ENCODE peak calls at places on chromosomes 7 and 10, in six cellular contexts. C is SK-N-SH, K is HCT116, S is mammary epithelial cell, L is endothelial cell of umbilical vein, U is endodermal cell. W is an unnamed sample. For H3K9me3, the result is how much of the 10 kb centered on the place peaks cover.

GRCh38 chr10:5574642-5575131 is 49.9 kb downstream of the CALML3 start:
- DNase-seq in C (no peak), K (no peak), S (no peak), L (no peak), U (no peak), W (no peak)

GRCh38 chr10:124240721-124241350 is 147.4 kb upstream of the CHST15 start:
- DNase-seq in C (no peak), K (no peak), S (no peak), L (no peak), U (no peak), W (no peak)

GRCh38 chr7:155299539-155300202 is 2.0 kb downstream of the INSIG1 start:
- DNase-seq in C (no peak), K (no peak), S (peak), L (no peak), U (no peak), W (no peak)

GRCh38 chr10:33799944-33800323 is 465.5 kb upstream of the NRP1 start:
- DNase-seq in C (no peak), K (no peak), S (no peak), L (no peak), U (no peak), W (no peak)

GRCh38 chr7:139709460-139709859 is 68.3 kb downstream of the HIPK2 start:
- DNase-seq in C (peak), K (no peak), S (no peak), L (no peak), U (peak), W (peak)

GRCh38 chr10:124874-125273 is 10.4 kb upstream of the ZMYND11 start:
- DNase-seq in C (no peak), K (no peak), S (no peak), L (no peak), U (no peak), W (no peak)

GRCh38 chr7:17530741-17531417 is 232.4 kb downstream of the AHR start:
- DNase-seq in C (no peak), K (peak), S (peak), L (peak), U (no peak), W (peak)

GRCh38 chr7:97198596-97198995 is 81.1 kb downstream of the SDHAF3 start:
- DNase-seq in C (no peak), K (no peak), S (no peak), L (no peak), U (no peak), W (no peak)

GRCh38 chr7:27640914-27641570 is 21.6 kb downstream of the HIBADH start:
- DNase-seq in C (no peak), K (no peak), S (peak), L (peak), U (no peak), W (peak)

GRCh38 chr7:91288208-91288824 is 24.1 kb downstream of the FZD1 start:
- DNase-seq in C (no peak), K (peak), S (peak), L (peak), U (peak), W (no peak)

GRCh38 chr7:108000875-108001758 is 1.8 kb downstream of the LAMB1 start:
- DNase-seq in C (peak), K (no peak), S (peak), L (peak), U (peak), W (peak)

GRCh38 chr10:45008524-45009161 is 7.9 kb downstream of the ZNF22 start:
- DNase-seq in C (peak), K (peak), S (peak), L (peak), U (no peak), W (peak)

GRCh38 chr10:124225468-124226270 is 132.3 kb upstream of the CHST15 start:
- DNase-seq in C (no peak), K (no peak), S (no peak), L (no peak), U (peak), W (no peak)

GRCh38 chr10:92421550-92421949 is 130.6 kb downstream of the MARCHF5 start:
- DNase-seq in C (no peak), K (no peak), S (no peak), L (no peak), U (no peak), W (no peak)

GRCh38 chr10:14008648-14009072 is 322.1 kb downstream of the FRMD4A start:
- DNase-seq in C (no peak), K (no peak), S (no peak), L (no peak), U (no peak), W (peak)

GRCh38 chr7:90298145-90299038 is 22.7 kb downstream of the FAM237B start:
- DNase-seq in C (peak), K (peak), S (peak), L (peak), U (no peak), W (peak)

GRCh38 chr10:2935647-2936386 is 131.5 kb upstream of the PFKP start:
- DNase-seq in C (no peak), K (no peak), S (no peak), L (no peak), U (no peak), W (no peak)

GRCh38 chr10:17250736-17251135 is 22.7 kb downstream of the VIM start:
- DNase-seq in C (no peak), K (no peak), S (no peak), L (peak), U (no peak), W (no peak)

GRCh38 chr7:330554-331230 is 40.7 kb downstream of the FOXL3 start:
- DNase-seq in C (no peak), K (no peak), S (no peak), L (no peak), U (no peak), W (no peak)

GRCh38 chr10:12590682-12591642 is 241.6 kb downstream of the CAMK1D start:
- DNase-seq in C (no peak), K (no peak), S (no peak), L (no peak), U (no peak), W (no peak)

GRCh38 chr7:122532406-122533269 is 166.3 kb downstream of the RNF133 start:
- DNase-seq in C (peak), K (peak), S (no peak), L (peak), U (peak), W (peak)

GRCh38 chr7:23471090-23471859 is 984 bp upstream of the IGF2BP3 start:
- DNase-seq in C (peak), K (peak), S (peak), L (peak), U (peak), W (peak)

GRCh38 chr10:96319754-96320514 is 15.7 kb downstream of the DNTT start:
- DNase-seq in C (no peak), K (no peak), S (no peak), L (no peak), U (no peak), W (peak)

GRCh38 chr10:3978174-3978573 is 193.2 kb upstream of the KLF6 start:
- DNase-seq in C (no peak), K (peak), S (peak), L (no peak), U (no peak), W (no peak)

GRCh38 chr7:31105256-31105950 is 53.3 kb downstream of the ADCYAP1R1 start:
- DNase-seq in C (no peak), K (no peak), S (no peak), L (no peak), U (peak), W (no peak)

GRCh38 chr10:121195524-121195910 is 344.4 kb downstream of the WDR11 start:
- DNase-seq in C (no peak), K (no peak), S (no peak), L (no peak), U (no peak), W (no peak)

GRCh38 chr7:10521306-10521705 is 452.4 kb upstream of the PHF14 start:
- DNase-seq in C (no peak), K (no peak), S (no peak), L (no peak), U (no peak), W (no peak)

GRCh38 chr7:149662591-149663095 is 110.7 kb downstream of the ZNF467 start:
- DNase-seq in C (peak), K (peak), S (peak), L (peak), U (peak), W (peak)

GRCh38 chr7:151833691-151834090 is 43.2 kb downstream of the PRKAG2 start:
- DNase-seq in C (peak), K (no peak), S (no peak), L (no peak), U (no peak), W (no peak)

GRCh38 chr10:73931767-73932624 is 21.1 kb downstream of the PLAU start:
- DNase-seq in C (no peak), K (peak), S (peak), L (no peak), U (peak), W (no peak)

GRCh38 chr7:57415326-57415725 is 34.7 kb upstream of the ZNF716 start:
- DNase-seq in C (no peak), K (no peak), S (no peak), L (no peak), U (no peak), W (no peak)

GRCh38 chr7:57414415-57414814 is 35.6 kb upstream of the ZNF716 start:
- DNase-seq in C (no peak), K (no peak), S (no peak), L (no peak), U (no peak), W (no peak)

GRCh38 chr7:57412618-57413017 is 37.4 kb upstream of the ZNF716 start:
- DNase-seq in C (no peak), K (no peak), S (no peak), L (no peak), U (no peak), W (no peak)

GRCh38 chr7:57414852-57415251 is 35.1 kb upstream of the ZNF716 start:
- DNase-seq in C (no peak), K (no peak), S (no peak), L (no peak), U (no peak), W (no peak)

GRCh38 chr7:57413529-57414398 is 36.2 kb upstream of the ZNF716 start:
- DNase-seq in C (no peak), K (no peak), S (no peak), L (no peak), U (no peak), W (no peak)
- H3K9me3 ChIP-seq in C (under half), K (under half), S (half or more), L (under half), U (half or more), W (under half)

GRCh38 chr10:80471715-80472233 is 17.7 kb downstream of the TSPAN14 start:
- DNase-seq in C (no peak), K (peak), S (peak), L (no peak), U (no peak), W (no peak)
- H3K9ac ChIP-seq in C (no peak), K (peak), S (peak), L (no peak), U (no peak), W (peak)

GRCh38 chr10:52571516-52572182 is 200.9 kb downstream of the MBL2 start:
- DNase-seq in C (no peak), K (no peak), S (no peak), L (no peak), U (no peak), W (no peak)

GRCh38 chr10:52568309-52568708 is 204.3 kb downstream of the MBL2 start:
- DNase-seq in C (no peak), K (no peak), S (peak), L (no peak), U (no peak), W (no peak)

GRCh38 chr10:52570490-52570889 is 202.1 kb downstream of the MBL2 start:
- DNase-seq in C (no peak), K (no peak), S (no peak), L (no peak), U (no peak), W (no peak)

GRCh38 chr10:52573347-52573746 is 199.2 kb downstream of the MBL2 start:
- DNase-seq in C (no peak), K (no peak), S (peak), L (no peak), U (no peak), W (no peak)

DNA sequence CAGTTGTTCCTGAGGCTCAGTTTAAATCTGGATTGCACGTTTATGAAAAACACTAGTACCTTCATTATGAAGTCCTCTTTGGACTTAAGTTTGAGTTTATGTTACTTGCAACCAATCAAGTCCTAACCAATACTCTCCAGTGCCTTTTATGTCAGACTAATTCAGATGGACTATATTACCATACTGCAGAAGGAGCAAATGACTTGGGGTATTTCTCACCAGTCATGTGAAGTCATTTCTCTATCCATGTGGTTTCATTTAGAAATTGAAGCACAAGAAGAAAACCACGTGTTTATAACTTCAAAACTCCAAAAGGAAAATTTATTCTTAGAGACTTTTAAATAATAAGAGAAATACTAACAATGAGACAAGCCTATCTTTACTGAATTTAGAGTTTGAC is 201.6 kb downstream of the MBL2 start:
- DNase-seq in C (no peak), K (no peak), S (no peak), L (no peak), U (no peak), W (peak)
- H3K9me3 ChIP-seq in C (under half), K (under half), S (under half), L (under half), U (under half), W (under half)

GRCh38 chr10:100826983-100827818 is 81.8 kb downstream of the PAX2 start:
- DNase-seq in C (peak), K (peak), S (peak), L (no peak), U (peak), W (no peak)
- H3K9ac ChIP-seq in C (no peak), K (peak), S (no peak), L (no peak), U (no peak), W (no peak)

DNA sequence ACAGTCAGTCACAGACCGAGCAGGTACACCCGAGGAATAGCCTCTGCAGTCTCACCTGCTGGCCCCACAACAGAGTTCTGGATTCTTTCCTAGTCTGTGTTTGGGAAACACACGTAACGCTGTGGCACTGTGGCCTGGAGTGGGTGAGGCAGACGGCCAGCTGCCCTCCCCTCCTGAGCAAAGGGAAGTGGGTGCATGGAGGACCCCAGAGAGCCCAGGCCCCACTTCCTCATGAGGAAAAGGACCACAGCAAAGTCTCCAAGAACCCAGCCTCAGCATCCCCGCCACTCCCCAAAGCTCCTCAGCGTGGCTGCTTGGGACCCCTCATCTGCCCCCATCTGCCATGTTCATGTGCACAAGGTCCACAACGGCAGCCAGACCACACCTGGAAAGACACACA is 530.2 kb downstream of the PTPRN2 start:
- DNase-seq in C (no peak), K (no peak), S (no peak), L (no peak), U (no peak), W (no peak)
- H3K9me3 ChIP-seq in C (under half), K (under half), S (half or more), L (under half), U (half or more), W (under half)

GRCh38 chr10:15168296-15168780 is at the start of gene NMT2:
- DNase-seq in C (no peak), K (peak), S (peak), L (peak), U (peak), W (peak)
- H3K9ac ChIP-seq in C (peak), K (peak), S (peak), L (peak), U (peak), W (peak)

GRCh38 chr7:63008366-63008765 is 990.3 kb upstream of the ZNF722 start:
- DNase-seq in C (no peak), K (no peak), S (no peak), L (no peak), U (no peak), W (peak)
- H3K9me3 ChIP-seq in C (under half), K (under half), S (under half), L (under half), U (half or more), W (under half)

GRCh38 chr10:118472415-118472814 is 123.0 kb downstream of the PRLHR start:
- DNase-seq in C (no peak), K (no peak), S (peak), L (no peak), U (no peak), W (no peak)
- H3K9ac ChIP-seq in C (no peak), K (no peak), S (peak), L (no peak), U (no peak), W (no peak)

W was measured in adipocyte.